ENCODE peak calls at places on chromosomes 13 and 19, in six cellular contexts. One of them, this sample, is unnamed.

GRCh38 chr13:90750021-90750420 is 597.5 kb upstream of the MIR17HG start:
- DNase-seq in PC-3: no peak
- DNase-seq in psoas muscle: no peak
- DNase-seq in dorsolateral prefrontal cortex: no peak
- DNase-seq in BJ: no peak
- DNase-seq in choroid plexus epithelial cell: no peak
- DNase-seq in this sample: no peak

GRCh38 chr13:75843033-75843432 is 206.9 kb downstream of the LMO7 start:
- DNase-seq in PC-3: no peak
- DNase-seq in psoas muscle: no peak
- DNase-seq in dorsolateral prefrontal cortex: no peak
- DNase-seq in BJ: no peak
- DNase-seq in choroid plexus epithelial cell: no peak
- DNase-seq in this sample: no peak

GRCh38 chr19:5956728-5957127 is 21.2 kb downstream of the RANBP3 start:
- DNase-seq in PC-3: no peak
- DNase-seq in psoas muscle: no peak
- DNase-seq in dorsolateral prefrontal cortex: no peak
- DNase-seq in BJ: no peak
- DNase-seq in choroid plexus epithelial cell: no peak
- DNase-seq in this sample: peak

GRCh38 chr13:95564091-95564490 is 11.6 kb downstream of the CLDN10 start:
- DNase-seq in PC-3: no peak
- DNase-seq in psoas muscle: no peak
- DNase-seq in dorsolateral prefrontal cortex: no peak
- DNase-seq in BJ: no peak
- DNase-seq in choroid plexus epithelial cell: peak
- DNase-seq in this sample: no peak

GRCh38 chr19:36986601-36987000 is 70.5 kb downstream of the ZNF568 start:
- DNase-seq in PC-3: no peak
- DNase-seq in psoas muscle: no peak
- DNase-seq in dorsolateral prefrontal cortex: no peak
- DNase-seq in BJ: no peak
- DNase-seq in choroid plexus epithelial cell: no peak
- DNase-seq in this sample: no peak

GRCh38 chr13:21579754-21580316 is 24.1 kb downstream of the MICU2 start:
- DNase-seq in PC-3: no peak
- DNase-seq in psoas muscle: no peak
- DNase-seq in dorsolateral prefrontal cortex: no peak
- DNase-seq in BJ: no peak
- DNase-seq in choroid plexus epithelial cell: no peak
- DNase-seq in this sample: no peak

GRCh38 chr13:42328672-42329071 is 56.7 kb downstream of the AKAP11 start:
- DNase-seq in PC-3: no peak
- DNase-seq in psoas muscle: no peak
- DNase-seq in dorsolateral prefrontal cortex: no peak
- DNase-seq in BJ: no peak
- DNase-seq in choroid plexus epithelial cell: peak
- DNase-seq in this sample: no peak

GRCh38 chr13:101267656-101268055 is 148.7 kb downstream of the NALCN start:
- DNase-seq in PC-3: peak
- DNase-seq in psoas muscle: no peak
- DNase-seq in dorsolateral prefrontal cortex: no peak
- DNase-seq in BJ: no peak
- DNase-seq in choroid plexus epithelial cell: no peak
- DNase-seq in this sample: no peak

GRCh38 chr13:51958217-51958547 is 53.1 kb downstream of the ATP7B start:
- DNase-seq in PC-3: peak
- DNase-seq in psoas muscle: no peak
- DNase-seq in dorsolateral prefrontal cortex: no peak
- DNase-seq in BJ: no peak
- DNase-seq in choroid plexus epithelial cell: no peak
- DNase-seq in this sample: no peak

GRCh38 chr13:111587249-111587648 is 266.8 kb downstream of the TEX29 start:
- DNase-seq in PC-3: no peak
- DNase-seq in psoas muscle: no peak
- DNase-seq in dorsolateral prefrontal cortex: no peak
- DNase-seq in BJ: no peak
- DNase-seq in choroid plexus epithelial cell: no peak
- DNase-seq in this sample: peak

GRCh38 chr13:37409756-37410155 is 188.8 kb downstream of the POSTN start:
- DNase-seq in PC-3: no peak
- DNase-seq in psoas muscle: no peak
- DNase-seq in dorsolateral prefrontal cortex: no peak
- DNase-seq in BJ: no peak
- DNase-seq in choroid plexus epithelial cell: peak
- DNase-seq in this sample: no peak

GRCh38 chr19:13723206-13723605 is 41.1 kb upstream of the MRI1 start:
- DNase-seq in PC-3: peak
- DNase-seq in psoas muscle: no peak
- DNase-seq in dorsolateral prefrontal cortex: no peak
- DNase-seq in BJ: no peak
- DNase-seq in choroid plexus epithelial cell: peak
- DNase-seq in this sample: no peak

GRCh38 chr13:97616385-97616784 is 182.4 kb downstream of the RAP2A start:
- DNase-seq in PC-3: no peak
- DNase-seq in psoas muscle: no peak
- DNase-seq in dorsolateral prefrontal cortex: no peak
- DNase-seq in BJ: no peak
- DNase-seq in choroid plexus epithelial cell: no peak
- DNase-seq in this sample: no peak

GRCh38 chr19:18519962-18520847 is 1.7 kb downstream of the ELL start:
- DNase-seq in PC-3: peak
- DNase-seq in psoas muscle: peak
- DNase-seq in dorsolateral prefrontal cortex: no peak
- DNase-seq in BJ: peak
- DNase-seq in choroid plexus epithelial cell: peak
- DNase-seq in this sample: peak

GRCh38 chr13:23159587-23160240 is 21.1 kb upstream of the SGCG start:
- DNase-seq in PC-3: no peak
- DNase-seq in psoas muscle: no peak
- DNase-seq in dorsolateral prefrontal cortex: no peak
- DNase-seq in BJ: no peak
- DNase-seq in choroid plexus epithelial cell: no peak
- DNase-seq in this sample: no peak

GRCh38 chr19:41457241-41457640 is 14.3 kb downstream of the ERICH4 start:
- DNase-seq in PC-3: no peak
- DNase-seq in psoas muscle: no peak
- DNase-seq in dorsolateral prefrontal cortex: no peak
- DNase-seq in BJ: no peak
- DNase-seq in choroid plexus epithelial cell: no peak
- DNase-seq in this sample: no peak

GRCh38 chr13:48159436-48160225 is 64.7 kb upstream of the MED4 start:
- DNase-seq in PC-3: no peak
- DNase-seq in psoas muscle: no peak
- DNase-seq in dorsolateral prefrontal cortex: no peak
- DNase-seq in BJ: no peak
- DNase-seq in choroid plexus epithelial cell: no peak
- DNase-seq in this sample: no peak
- TF ChIP-seq CTCF in PC-3: no peak
- TF ChIP-seq CTCF in psoas muscle: no peak
- TF ChIP-seq CTCF in dorsolateral prefrontal cortex: no peak
- TF ChIP-seq CTCF in BJ: no peak
- TF ChIP-seq CTCF in choroid plexus epithelial cell: no peak
- TF ChIP-seq CTCF in this sample: no peak

GRCh38 chr19:54392078-54392477 is 23.2 kb upstream of the TTYH1 start:
- DNase-seq in PC-3: no peak
- DNase-seq in psoas muscle: no peak
- DNase-seq in dorsolateral prefrontal cortex: no peak
- DNase-seq in BJ: no peak
- DNase-seq in choroid plexus epithelial cell: no peak
- DNase-seq in this sample: no peak
- TF ChIP-seq CTCF in PC-3: no peak
- TF ChIP-seq CTCF in psoas muscle: no peak
- TF ChIP-seq CTCF in dorsolateral prefrontal cortex: no peak
- TF ChIP-seq CTCF in BJ: no peak
- TF ChIP-seq CTCF in choroid plexus epithelial cell: no peak
- TF ChIP-seq CTCF in this sample: no peak

GRCh38 chr19:47074621-47075020 is 26.2 kb upstream of the TMEM160 start:
- DNase-seq in PC-3: no peak
- DNase-seq in psoas muscle: no peak
- DNase-seq in dorsolateral prefrontal cortex: no peak
- DNase-seq in BJ: no peak
- DNase-seq in choroid plexus epithelial cell: no peak
- DNase-seq in this sample: peak
- TF ChIP-seq CTCF in PC-3: no peak
- TF ChIP-seq CTCF in psoas muscle: no peak
- TF ChIP-seq CTCF in dorsolateral prefrontal cortex: no peak
- TF ChIP-seq CTCF in BJ: no peak
- TF ChIP-seq CTCF in choroid plexus epithelial cell: no peak
- TF ChIP-seq CTCF in this sample: no peak

DNA sequence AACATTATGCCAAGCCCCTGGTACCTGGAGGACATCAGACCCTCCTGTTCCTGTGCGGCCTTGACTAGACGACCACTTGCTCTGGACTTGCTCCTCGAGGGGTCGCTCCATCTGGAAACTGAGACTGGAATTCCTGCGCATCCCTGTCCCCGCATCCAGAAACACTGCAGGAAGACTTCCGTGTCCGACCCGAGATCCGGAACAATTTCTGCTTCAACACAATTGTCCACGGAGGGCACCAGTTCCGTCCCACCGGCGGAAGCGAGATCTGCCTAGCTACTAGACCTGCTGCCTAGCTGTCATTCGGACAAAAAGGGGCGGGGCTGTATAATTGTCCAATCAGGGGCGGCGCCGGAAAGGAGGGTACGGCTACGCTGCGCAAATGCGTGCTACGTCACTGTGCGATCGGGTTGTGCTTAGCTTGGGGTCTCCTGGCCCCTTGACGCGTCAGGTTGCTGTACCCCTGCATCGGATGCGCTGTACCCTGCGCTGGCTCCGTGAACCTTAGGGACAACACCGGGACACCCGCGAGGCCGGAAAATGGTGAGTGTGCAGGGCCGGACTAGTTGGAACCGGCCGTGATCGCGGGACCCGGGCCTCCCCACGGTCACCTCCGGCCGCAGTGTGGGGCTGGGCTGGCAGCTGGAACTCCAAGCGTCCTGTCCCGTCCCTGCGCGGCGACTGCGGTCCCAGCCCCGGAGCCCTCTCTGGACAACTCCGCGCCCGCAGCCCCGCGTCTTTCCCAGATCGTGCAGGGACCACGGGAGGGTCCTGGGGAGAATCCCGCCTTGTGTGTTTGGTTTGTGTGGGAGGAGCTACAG is at the start of the genes ZNF490 and ZNF791:
- DNase-seq in PC-3: peak
- DNase-seq in psoas muscle: peak
- DNase-seq in dorsolateral prefrontal cortex: peak
- DNase-seq in BJ: peak
- DNase-seq in choroid plexus epithelial cell: peak
- DNase-seq in this sample: peak
- TF ChIP-seq CTCF in PC-3: peak
- TF ChIP-seq CTCF in psoas muscle: no peak
- TF ChIP-seq CTCF in dorsolateral prefrontal cortex: peak
- TF ChIP-seq CTCF in BJ: peak
- TF ChIP-seq CTCF in choroid plexus epithelial cell: peak
- TF ChIP-seq CTCF in this sample: no peak

GRCh38 chr19:42683917-42684513 is 56.3 kb downstream of the PSG3 start:
- DNase-seq in PC-3: peak
- DNase-seq in psoas muscle: no peak
- DNase-seq in dorsolateral prefrontal cortex: no peak
- DNase-seq in BJ: no peak
- DNase-seq in choroid plexus epithelial cell: peak
- DNase-seq in this sample: no peak
- TF ChIP-seq CTCF in PC-3: peak
- TF ChIP-seq CTCF in psoas muscle: peak
- TF ChIP-seq CTCF in dorsolateral prefrontal cortex: peak
- TF ChIP-seq CTCF in BJ: peak
- TF ChIP-seq CTCF in choroid plexus epithelial cell: peak
- TF ChIP-seq CTCF in this sample: peak

DNA sequence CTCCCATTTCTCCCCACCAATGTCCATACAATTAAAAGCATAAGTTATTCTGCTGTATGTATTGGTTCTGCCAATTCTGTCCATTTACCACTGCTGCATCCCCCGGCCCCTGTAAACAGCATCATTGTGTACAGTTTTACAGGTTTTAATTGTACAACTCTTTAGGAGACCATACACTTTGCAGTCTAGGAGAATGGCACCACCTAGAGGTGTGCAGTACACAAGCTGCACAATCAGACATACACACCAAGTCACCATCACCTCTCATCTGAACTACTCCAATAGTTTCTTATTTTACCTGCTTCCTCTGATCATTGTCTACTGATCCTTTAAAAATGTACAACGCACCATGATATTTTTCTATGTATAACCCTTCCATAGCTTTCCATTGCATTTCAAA is 855.9 kb upstream of the KLHL1 start:
- DNase-seq in PC-3: peak
- DNase-seq in psoas muscle: no peak
- DNase-seq in dorsolateral prefrontal cortex: no peak
- DNase-seq in BJ: no peak
- DNase-seq in choroid plexus epithelial cell: peak
- DNase-seq in this sample: no peak
- TF ChIP-seq CTCF in PC-3: peak
- TF ChIP-seq CTCF in psoas muscle: no peak
- TF ChIP-seq CTCF in dorsolateral prefrontal cortex: peak
- TF ChIP-seq CTCF in BJ: no peak
- TF ChIP-seq CTCF in choroid plexus epithelial cell: peak
- TF ChIP-seq CTCF in this sample: no peak

DNA sequence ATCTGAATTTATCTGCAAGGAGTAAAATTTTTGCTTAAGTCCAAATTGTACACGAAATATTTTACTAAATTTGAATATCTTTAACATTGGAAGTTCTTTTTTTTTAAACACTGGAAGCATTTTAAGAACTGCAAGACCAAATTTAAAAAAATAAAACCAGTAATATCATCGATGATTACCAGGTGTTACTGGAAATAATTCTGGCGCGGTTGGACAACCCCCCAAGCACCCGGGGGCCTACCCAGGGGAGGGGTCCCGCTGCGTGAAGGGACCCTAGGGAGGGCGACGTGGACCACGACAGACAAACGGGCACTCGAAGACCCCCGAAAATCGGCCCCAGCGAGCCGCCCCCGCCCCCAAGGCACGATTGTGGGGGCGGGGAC is 12.6 kb upstream of the JSRP1 start:
- DNase-seq in PC-3: no peak
- DNase-seq in psoas muscle: no peak
- DNase-seq in dorsolateral prefrontal cortex: no peak
- DNase-seq in BJ: no peak
- DNase-seq in choroid plexus epithelial cell: no peak
- DNase-seq in this sample: no peak
- TF ChIP-seq CTCF in PC-3: no peak
- TF ChIP-seq CTCF in psoas muscle: no peak
- TF ChIP-seq CTCF in dorsolateral prefrontal cortex: no peak
- TF ChIP-seq CTCF in BJ: no peak
- TF ChIP-seq CTCF in choroid plexus epithelial cell: no peak
- TF ChIP-seq CTCF in this sample: no peak

This sample was measured in kidney.